ENCODE peak calls at places on chromosomes 7 and 10, in nine cellular contexts. R is BJ, L is right lobe of liver, Y is OCI-LY7, S is heart right ventricle, P is aorta, N is NCI-H1694 treated with DMSO at 0.1 percent for 48 hours, I is Karpas-422, M is AML-193. D is an unnamed sample.

GRCh38 chr10:88089498-88089897 is 226.1 kb downstream of the PTEN start:
- DNase-seq in L (peak; percentile 87), Y (no peak), M (no peak), R (no peak), I (no peak), S (no peak), P (peak; percentile 59), N (peak; percentile 94), D (no peak)

GRCh38 chr7:134866581-134866980 is 87.1 kb downstream of the CALD1 start:
- DNase-seq in L (no peak), I (no peak), P (no peak), R (no peak), N (no peak), Y (no peak), S (no peak), M (no peak), D (no peak)

GRCh38 chr7:148944935-148945934 is 61.1 kb upstream of the EZH2 start:
- DNase-seq in S (no peak), L (no peak), R (no peak), Y (no peak), M (no peak), P (no peak), I (no peak), N (no peak), D (no peak)

GRCh38 chr7:97025983-97026704 is 1.5 kb upstream of the DLX5 start:
- DNase-seq in S (no peak), N (no peak), R (no peak), Y (no peak), P (peak; percentile 52), M (no peak), L (no peak), I (no peak), D (no peak)

GRCh38 chr10:74021248-74022055 is 23.5 kb downstream of the VCL start:
- DNase-seq in S (no peak), N (no peak), P (no peak), I (no peak), Y (no peak), M (peak; percentile 20), R (no peak), L (no peak), D (no peak)

GRCh38 chr7:44735403-44736165 is 13.1 kb upstream of the ZMIZ2 start:
- DNase-seq in S (no peak), P (no peak), I (no peak), R (peak; percentile 93), L (no peak), M (peak; percentile 12), Y (no peak), N (no peak), D (no peak)

GRCh38 chr7:4352069-4352468 is 330.0 kb upstream of the FOXK1 start:
- DNase-seq in S (no peak), R (no peak), N (no peak), I (no peak), L (no peak), Y (no peak), M (no peak), P (no peak), D (no peak)

GRCh38 chr10:80444646-80445319 is 9.3 kb upstream of the TSPAN14 start:
- DNase-seq in P (peak; percentile 70), M (peak; percentile 66), R (no peak), S (peak; percentile 78), I (peak; percentile 65), L (peak; percentile 72), Y (peak; percentile 79), N (peak; percentile 46), D (peak; percentile 77)

GRCh38 chr10:129694184-129694583 is 227.1 kb downstream of the MGMT start:
- DNase-seq in P (no peak), Y (no peak), M (no peak), S (no peak), N (no peak), L (no peak), R (no peak), I (no peak), D (no peak)

GRCh38 chr10:32155075-32155516 is 98.9 kb upstream of the KIF5B start:
- DNase-seq in I (no peak), L (no peak), N (no peak), P (no peak), M (no peak), R (no peak), S (no peak), Y (no peak), D (no peak)

GRCh38 chr7:71784180-71784579 is 628.0 kb downstream of the CALN1 start:
- DNase-seq in I (no peak), N (no peak), M (no peak), R (no peak), L (no peak), P (no peak), Y (no peak), S (no peak), D (no peak)

GRCh38 chr10:663844-664243 is 25.6 kb downstream of the DIP2C start:
- DNase-seq in R (no peak), Y (no peak), I (no peak), N (no peak), L (peak; percentile 37), P (no peak), M (no peak), S (no peak), D (no peak)

GRCh38 chr10:63156236-63156635 is 23.1 kb downstream of the NRBF2 start:
- DNase-seq in R (no peak), S (no peak), N (no peak), P (no peak), Y (no peak), M (no peak), L (no peak), I (no peak), D (no peak)

GRCh38 chr10:77598606-77599005 is 39.0 kb downstream of the KCNMA1 start:
- DNase-seq in P (no peak), M (no peak), L (no peak), N (no peak), R (no peak), S (no peak), I (no peak), Y (no peak), D (no peak)

GRCh38 chr7:24411226-24411625 is 127.2 kb downstream of the NPY start:
- DNase-seq in L (no peak), R (no peak), M (no peak), Y (no peak), N (no peak), S (no peak), P (no peak), I (no peak), D (no peak)

GRCh38 chr7:44217133-44217714 is 16.4 kb downstream of the YKT6 start:
- DNase-seq in M (no peak), R (no peak), N (no peak), Y (no peak), L (no peak), S (no peak), I (no peak), P (peak; percentile 22), D (no peak)

GRCh38 chr7:132650498-132650897 is 74.2 kb upstream of the PLXNA4 start:
- DNase-seq in R (peak; percentile 88), S (no peak), N (no peak), M (no peak), I (no peak), P (no peak), Y (no peak), L (no peak), D (no peak)

GRCh38 chr10:86821600-86821999 is 65.2 kb downstream of the BMPR1A start:
- DNase-seq in I (no peak), N (no peak), M (no peak), R (no peak), P (no peak), S (no peak), Y (no peak), L (no peak), D (no peak)

GRCh38 chr7:51587600-51587999 is 271.0 kb upstream of the COBL start:
- DNase-seq in S (no peak), P (no peak), N (no peak), L (no peak), M (no peak), R (no peak), Y (no peak), I (no peak), D (no peak)

GRCh38 chr7:26723140-26723539 is 141.2 kb downstream of the SKAP2 start:
- DNase-seq in P (no peak), Y (peak; percentile 30), I (no peak), R (no peak), M (no peak), S (no peak), L (no peak), N (no peak), D (no peak)

GRCh38 chr7:1372671-1373379 is 86.4 kb downstream of the MICALL2 start:
- DNase-seq in M (no peak), P (no peak), S (no peak), I (no peak), R (no peak), L (no peak), Y (no peak), N (no peak), D (no peak)

GRCh38 chr7:19984231-19984632 is 210.8 kb upstream of the TMEM196 start:
- DNase-seq in S (no peak), P (no peak), R (no peak), I (peak; percentile 60), Y (peak; percentile 16), N (no peak), L (no peak), M (no peak), D (no peak)

GRCh38 chr10:44492678-44493077 is 107.8 kb upstream of the CXCL12 start:
- DNase-seq in N (no peak), L (no peak), S (no peak), I (no peak), P (no peak), M (no peak), R (no peak), Y (no peak), D (no peak)

GRCh38 chr7:87599336-87599735 is 1.3 kb downstream of the ABCB1 start:
- DNase-seq in I (peak; percentile 55), Y (peak; percentile 38), P (peak; percentile 57), N (no peak), M (peak; percentile 86), S (no peak), L (no peak), R (no peak), D (peak; percentile 48)

GRCh38 chr7:36115448-36116321 is 37.4 kb upstream of the EEPD1 start:
- DNase-seq in Y (no peak), S (peak; percentile 36), N (peak; percentile 65), I (no peak), P (peak; percentile 91), L (no peak), M (no peak), R (peak; percentile 77), D (peak; percentile 79)

GRCh38 chr10:11712761-11713160 is 29.4 kb upstream of the ECHDC3 start:
- DNase-seq in R (no peak), N (no peak), M (no peak), I (no peak), Y (no peak), L (no peak), P (no peak), S (no peak), D (no peak)

GRCh38 chr10:74841265-74841973 is 15.0 kb downstream of the KAT6B start:
- DNase-seq in P (no peak), N (no peak), S (peak; percentile 56), R (no peak), M (no peak), I (no peak), Y (no peak), L (no peak), D (no peak)

GRCh38 chr10:7205656-7206055 is 205.2 kb downstream of the SFMBT2 start:
- DNase-seq in S (peak; percentile 51), M (no peak), N (no peak), L (no peak), R (no peak), Y (no peak), I (no peak), P (no peak), D (no peak)

GRCh38 chr10:60677541-60678129 is 100.6 kb upstream of the CDK1 start:
- DNase-seq in S (no peak), Y (no peak), M (no peak), I (no peak), P (no peak), N (no peak), R (no peak), L (no peak), D (no peak)

GRCh38 chr7:138449580-138449979 is 10.5 kb upstream of the TRIM24 start:
- DNase-seq in P (no peak), Y (peak; percentile 40), N (no peak), M (no peak), L (no peak), I (peak; percentile 72), S (no peak), R (no peak), D (no peak)

GRCh38 chr10:70843333-70843732 is 27.6 kb downstream of the SGPL1 start:
- DNase-seq in S (no peak), M (no peak), I (no peak), L (no peak), P (no peak), Y (no peak), R (no peak), N (no peak), D (no peak)

D was measured in lower lobe of right lung.